ENCODE peak calls at places on chromosomes 5 and 9, in four cellular contexts. E is NCI-H187, M is NCI-H446 treated with DMSO at 0.1 percent for 48 hours, D is sigmoid colon. W is an unnamed sample.

GRCh38 chr5:59332236-59332973 is 561.1 kb downstream of the PDE4D start:
- DNase-seq in E (no peak), D (no peak), M (no peak), W (no peak)

GRCh38 chr9:97889941-97890557 is 32.3 kb downstream of the TRMO start:
- DNase-seq in D (no peak), M (no peak), E (no peak), W (no peak)

GRCh38 chr5:140312067-140312790 is 9.3 kb upstream of the PFDN1 start:
- DNase-seq in M (no peak), D (peak), E (no peak), W (no peak)

GRCh38 chr9:92725266-92725545 is 39.4 kb downstream of the BICD2 start:
- DNase-seq in M (no peak), D (no peak), E (no peak), W (no peak)

GRCh38 chr5:157269165-157269671 is 3.3 kb downstream of the CYFIP2 start:
- DNase-seq in D (no peak), E (no peak), M (no peak), W (no peak)

GRCh38 chr5:35668320-35668719 is 50.7 kb downstream of the SPEF2 start:
- DNase-seq in E (no peak), M (no peak), D (no peak), W (no peak)

GRCh38 chr5:6158974-6159863 is 219.1 kb downstream of the MED10 start:
- DNase-seq in M (no peak), E (no peak), D (no peak), W (no peak)

GRCh38 chr5:124706041-124706440 is 40.4 kb downstream of the ZNF608 start:
- DNase-seq in D (no peak), E (no peak), M (no peak), W (no peak)

GRCh38 chr9:7154650-7155049 is 396.9 kb downstream of the KDM4C start:
- DNase-seq in M (no peak), E (no peak), D (no peak), W (no peak)

GRCh38 chr5:160852049-160852448 is at the start of gene ATP10B:
- DNase-seq in M (no peak), E (peak), D (no peak), W (no peak)

GRCh38 chr9:37919166-37919955 is 15.4 kb upstream of the SLC25A51 start:
- DNase-seq in D (peak), E (no peak), M (no peak), W (no peak)

GRCh38 chr9:116318463-116319271 is 165.1 kb downstream of the PAPPA start:
- DNase-seq in E (no peak), M (no peak), D (peak), W (no peak)

W was measured in DMS 273 treated with DMSO at 0.1 percent for 48 hours.